ENCODE peak calls at places on chromosomes 5 and 9, in five cellular contexts. S, J, E, U and Z are unnamed samples.
A peak's percentile ranks its signal among the peaks of the same experiment; 100 is the strongest.

GRCh38 chr9:137171149-137172063 is at the start of gene TMEM210:
- DNase-seq in S (no peak), J (no peak), E (no peak), U (no peak), Z (no peak)

GRCh38 chr5:78360674-78361225 is 333 bp downstream of the SCAMP1 start:
- DNase-seq in S (peak; percentile 70), J (no peak), E (peak; percentile 77), U (peak; percentile 78), Z (peak; percentile 81)

GRCh38 chr5:86500947-86501346 is 116.8 kb upstream of the COX7C start:
- DNase-seq in S (no peak), J (no peak), E (peak; percentile 42), U (no peak), Z (no peak)

GRCh38 chr5:74337252-74338100 is 303.1 kb downstream of the ENC1 start:
- DNase-seq in S (no peak), J (no peak), E (peak; percentile 48), U (no peak), Z (no peak)

GRCh38 chr5:88085462-88085861 is 183.2 kb downstream of the TMEM161B start:
- DNase-seq in S (no peak), J (no peak), E (no peak), U (no peak), Z (no peak)

GRCh38 chr9:95003694-95004451 is 277.4 kb downstream of the AOPEP start:
- DNase-seq in S (peak; percentile 80), J (no peak), E (peak; percentile 80), U (peak; percentile 85), Z (peak; percentile 82)

GRCh38 chr5:128101676-128102075 is 18.1 kb downstream of the SLC12A2 start:
- DNase-seq in S (no peak), J (no peak), E (no peak), U (no peak), Z (no peak)

GRCh38 chr9:120801441-120801840 is 8.2 kb upstream of the FBXW2 start:
- DNase-seq in S (no peak), J (no peak), E (no peak), U (no peak), Z (no peak)

GRCh38 chr9:103991001-103991400 is 103.1 kb upstream of the SMC2 start:
- DNase-seq in S (no peak), J (no peak), E (no peak), U (no peak), Z (no peak)

GRCh38 chr5:96909003-96909402 is 26.9 kb upstream of the LNPEP start:
- DNase-seq in S (no peak), J (no peak), E (no peak), U (no peak), Z (no peak)

GRCh38 chr9:114894801-114895433 is 35.5 kb downstream of the TNFSF8 start:
- DNase-seq in S (peak; percentile 59), J (no peak), E (peak; percentile 52), U (no peak), Z (no peak)

GRCh38 chr9:84788803-84789462 is 119.4 kb downstream of the NTRK2 start:
- DNase-seq in S (no peak), J (no peak), E (no peak), U (no peak), Z (no peak)

GRCh38 chr9:15576350-15577050 is 23.7 kb downstream of the CCDC171 start:
- DNase-seq in S (no peak), J (no peak), E (no peak), U (no peak), Z (no peak)

GRCh38 chr9:18368206-18368605 is 105.7 kb upstream of the ADAMTSL1 start:
- DNase-seq in S (no peak), J (no peak), E (no peak), U (no peak), Z (no peak)

GRCh38 chr5:174053891-174054290 is 8.4 kb downstream of the NSG2 start:
- DNase-seq in S (no peak), J (no peak), E (no peak), U (no peak), Z (no peak)

GRCh38 chr5:174058433-174059122 is 13.1 kb downstream of the NSG2 start:
- DNase-seq in S (no peak), J (no peak), E (peak; percentile 7), U (no peak), Z (no peak)

GRCh38 chr5:174059247-174059646 is 13.7 kb downstream of the NSG2 start:
- DNase-seq in S (no peak), J (no peak), E (no peak), U (no peak), Z (no peak)

GRCh38 chr5:174052636-174053035 is 7.1 kb downstream of the NSG2 start:
- DNase-seq in S (no peak), J (no peak), E (no peak), U (no peak), Z (no peak)

DNA sequence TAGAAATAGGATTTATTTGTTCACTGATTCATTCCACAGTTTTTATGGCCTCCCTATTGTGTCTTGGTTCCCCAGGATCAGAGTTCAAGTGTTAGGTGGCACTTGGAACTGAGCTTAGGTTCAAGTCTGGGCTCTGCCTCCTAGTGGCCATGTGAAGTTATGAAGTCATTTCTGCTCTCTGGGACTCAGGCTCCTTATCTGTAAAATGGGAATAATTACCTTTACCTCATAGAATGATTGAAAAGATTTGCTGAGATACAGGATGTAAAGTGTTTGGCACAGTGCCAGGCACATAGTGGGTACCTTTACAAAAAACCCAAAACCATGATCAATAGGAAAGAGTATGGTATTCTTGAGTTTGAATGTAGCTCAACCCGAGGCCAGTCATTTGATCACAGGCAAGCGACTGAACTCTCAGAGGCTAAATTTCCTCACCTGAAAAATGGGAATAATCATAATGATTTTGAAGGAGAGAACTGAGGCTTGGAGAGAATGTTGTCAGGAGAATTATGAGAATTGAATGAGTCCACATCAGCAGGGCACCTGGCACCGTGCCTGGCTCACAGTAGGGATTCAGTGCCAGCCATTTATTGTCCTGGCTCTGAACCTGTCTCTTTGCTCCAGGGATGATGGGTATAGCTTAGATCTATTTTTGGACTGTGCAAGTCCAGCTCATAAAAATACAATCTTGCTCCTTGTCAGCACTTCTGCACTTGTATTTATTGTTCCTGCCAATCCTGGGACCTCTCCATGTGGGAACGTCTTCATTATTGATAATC is 10.7 kb downstream of the NSG2 start:
- DNase-seq in S (no peak), J (no peak), E (no peak), U (no peak), Z (no peak)
- H3K27me3 ChIP-seq in S (no peaks in the 10 kb centered on the region), J (no peaks in the 10 kb centered on the region), E (peaks cover 7% of the 10 kb centered on the region), U (peaks cover 4% of the 10 kb centered on the region), Z (no peaks in the 10 kb centered on the region)

GRCh38 chr9:131145245-131145644 is 19.9 kb downstream of the NUP214 start:
- DNase-seq in S (no peak), J (no peak), E (no peak), U (no peak), Z (no peak)

GRCh38 chr9:131146186-131146585 is 20.8 kb downstream of the NUP214 start:
- DNase-seq in S (no peak), J (no peak), E (no peak), U (no peak), Z (no peak)

GRCh38 chr9:131153585-131153984 is 28.2 kb downstream of the NUP214 start:
- DNase-seq in S (no peak), J (no peak), E (no peak), U (no peak), Z (no peak)

GRCh38 chr9:131148966-131149677 is 23.7 kb downstream of the NUP214 start:
- DNase-seq in S (no peak), J (no peak), E (peak; percentile 92), U (no peak), Z (no peak)

GRCh38 chr9:131149678-131150033 is 24.3 kb downstream of the NUP214 start:
- DNase-seq in S (no peak), J (no peak), E (no peak), U (no peak), Z (no peak)
- H3K27me3 ChIP-seq in S (no peaks in the 10 kb centered on the region), J (no peaks in the 10 kb centered on the region), E (no peaks in the 10 kb centered on the region), U (no peaks in the 10 kb centered on the region), Z (no peaks in the 10 kb centered on the region)

GRCh38 chr5:151222769-151223446 is 984 bp downstream of the CCDC69 start:
- DNase-seq in S (peak; percentile 68), J (no peak), E (peak; percentile 66), U (peak; percentile 80), Z (peak; percentile 31)
- H3K27me3 ChIP-seq in S (no peaks in the 10 kb centered on the region), J (no peaks in the 10 kb centered on the region), E (peaks cover 21% of the 10 kb centered on the region), U (no peaks in the 10 kb centered on the region), Z (no peaks in the 10 kb centered on the region)

DNA sequence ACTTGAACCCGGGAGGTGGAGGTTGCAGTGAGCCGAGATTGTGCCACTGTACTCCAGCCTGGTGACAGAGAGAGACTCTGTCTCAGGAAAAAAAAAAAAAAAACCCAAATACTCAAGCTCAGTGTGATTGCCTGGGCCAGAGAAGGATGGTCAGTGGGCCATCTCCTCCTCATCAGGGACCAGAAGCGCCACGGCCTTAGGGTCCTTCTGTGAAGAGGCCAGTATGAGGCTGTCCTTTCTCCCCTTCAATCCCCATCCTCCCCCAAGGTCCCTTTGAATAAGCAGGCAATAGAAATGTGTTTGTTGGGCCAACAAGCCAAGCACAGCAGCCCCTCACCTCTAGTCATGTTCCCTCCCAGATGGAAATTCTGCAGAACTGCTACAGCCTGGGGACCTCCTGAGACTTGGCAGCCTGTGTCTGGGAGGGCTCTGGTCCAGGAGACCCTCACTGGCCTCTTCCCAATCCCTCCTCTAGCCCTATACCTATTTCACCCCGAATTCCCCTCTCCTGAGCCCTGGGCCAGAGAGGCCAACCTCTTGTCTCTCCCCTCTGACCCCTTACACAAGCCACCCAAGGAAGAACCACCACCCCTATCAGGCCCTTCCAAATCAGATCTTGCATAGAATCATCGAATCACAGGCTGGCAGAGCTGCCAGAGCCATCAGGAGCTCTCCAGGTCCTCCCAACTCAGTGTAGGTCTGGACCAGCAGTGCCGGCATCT is 1.0 kb downstream of the CSF1R start:
- DNase-seq in S (no peak), J (no peak), E (no peak), U (no peak), Z (no peak)
- H3K27me3 ChIP-seq in S (no peaks in the 10 kb centered on the region), J (peaks cover 35% of the 10 kb centered on the region), E (peaks cover 11% of the 10 kb centered on the region), U (no peaks in the 10 kb centered on the region), Z (no peaks in the 10 kb centered on the region)